ENCODE peak calls at places on chromosomes 4 and X, in six cellular contexts. D, S, R, N, V and K are unnamed samples.

GRCh38 chrX:151488677-151489076 is 74.8 kb upstream of the PASD1 start:
- DNase-seq in S (no peak), R (no peak), N (no peak), D (no peak), V (no peak), K (peak; percentile 32)

GRCh38 chr4:119313237-119313636 is 8.7 kb downstream of the FABP2 start:
- DNase-seq in R (no peak), S (no peak), V (no peak), D (no peak), N (no peak), K (no peak)

GRCh38 chr4:106172846-106173245 is 143.2 kb downstream of the TBCK start:
- DNase-seq in D (no peak), R (no peak), V (no peak), N (no peak), S (no peak), K (no peak)

GRCh38 chr4:81135501-81135900 is 79.5 kb downstream of the PRKG2 start:
- DNase-seq in S (no peak), R (no peak), N (no peak), V (peak; percentile 57), D (no peak), K (no peak)

GRCh38 chrX:9327747-9328145 is 137.1 kb upstream of the TBL1X start:
- DNase-seq in S (no peak), N (no peak), R (no peak), V (peak; percentile 90), D (no peak), K (no peak)

GRCh38 chr4:153217440-153217839 is 13.2 kb downstream of the TRIM2 start:
- DNase-seq in D (no peak), S (no peak), R (no peak), N (no peak), V (no peak), K (no peak)

GRCh38 chr4:170446782-170447181 is 357.0 kb upstream of the AADAT start:
- DNase-seq in R (no peak), S (no peak), N (no peak), V (no peak), D (no peak), K (no peak)

GRCh38 chr4:75432683-75433082 is 81.5 kb downstream of the RCHY1 start:
- DNase-seq in D (no peak), R (no peak), S (no peak), V (peak; percentile 7), N (no peak), K (peak; percentile 44)

GRCh38 chr4:19945501-19945900 is 306.2 kb upstream of the SLIT2 start:
- DNase-seq in S (no peak), R (no peak), D (no peak), V (peak; percentile 10), N (no peak), K (no peak)

GRCh38 chrX:52934704-52935468 is 23.4 kb downstream of the FAM156A start:
- DNase-seq in D (peak; percentile 89), N (peak; percentile 99), S (peak; percentile 91), V (peak; percentile 96), R (peak; percentile 97), K (peak; percentile 93)
- TF ChIP-seq POLR2A in D (peak; percentile 71), N (peak; percentile 72), S (peak; percentile 83), V (peak; percentile 69), R (peak; percentile 82), K (peak; percentile 72)

DNA sequence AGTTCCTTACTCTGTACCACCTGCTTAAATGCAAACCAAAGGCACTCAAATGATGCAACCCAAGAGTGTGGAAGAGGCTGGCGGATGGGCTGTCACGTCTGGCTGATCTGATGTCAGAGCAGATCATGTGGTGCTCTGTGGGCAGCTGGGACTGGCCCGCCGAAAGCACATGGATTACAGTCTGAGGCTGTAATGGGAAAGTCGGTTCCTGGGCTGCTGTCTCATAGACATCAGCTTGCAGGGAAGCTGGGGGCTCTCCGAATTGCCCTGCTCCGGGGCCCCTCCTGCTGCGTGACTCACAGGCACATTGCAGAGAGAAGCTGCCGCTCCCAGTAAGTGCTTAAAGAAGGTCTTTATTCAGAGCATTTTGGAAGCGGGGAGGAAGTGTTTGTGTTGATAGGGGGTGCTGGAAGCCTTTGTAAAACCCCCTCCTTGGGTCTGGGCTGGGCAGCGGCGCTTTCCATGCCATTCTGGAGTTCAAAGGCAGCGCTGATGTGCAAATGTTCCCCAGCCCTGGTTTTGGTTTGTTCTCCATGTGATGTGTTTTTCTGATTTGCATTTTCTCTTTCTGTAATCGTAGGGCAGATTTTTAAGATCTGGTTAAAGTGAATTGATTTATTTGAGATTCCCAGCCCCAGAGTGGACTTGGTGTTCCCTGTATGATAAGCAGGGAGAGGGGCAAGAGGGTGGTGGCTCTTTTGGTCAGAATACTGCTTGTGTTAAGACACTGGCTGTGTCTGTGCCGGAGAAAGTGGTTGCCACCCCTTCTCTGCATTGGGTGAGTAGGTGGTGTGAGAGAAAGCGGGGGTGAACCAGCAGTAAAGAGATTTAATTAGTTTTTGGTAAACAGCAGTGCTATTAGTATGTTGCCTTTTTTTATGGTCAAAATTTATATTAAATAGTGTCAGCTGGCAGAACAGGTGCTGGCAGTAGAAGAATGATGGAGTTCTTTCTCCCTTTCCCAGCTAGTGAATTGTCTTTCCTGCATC is 181.3 kb downstream of the LARP7 start:
- DNase-seq in N (peak; percentile 89), S (no peak), R (peak; percentile 72), V (peak; percentile 81), D (peak; percentile 71), K (no peak)
- TF ChIP-seq POLR2A in N (peak; percentile 26), S (no peak), R (peak; percentile 15), V (no peak), D (no peak), K (no peak)

GRCh38 chr4:3765271-3766206 is 646 bp upstream of the ADRA2C start:
- DNase-seq in N (no peak), R (peak; percentile 67), V (peak; percentile 42), S (peak; percentile 59), D (peak; percentile 38), K (peak; percentile 55)
- TF ChIP-seq POLR2A in N (no peak), R (peak; percentile 35), V (no peak), S (no peak), D (peak; percentile 41), K (no peak)

GRCh38 chr4:10029403-10029802 is 8.1 kb upstream of the SLC2A9 start:
- DNase-seq in D (no peak), V (no peak), R (no peak), N (no peak), S (no peak), K (no peak)
- TF ChIP-seq POLR2A in D (no peak), V (no peak), R (no peak), N (no peak), S (no peak), K (no peak)

GRCh38 chr4:18167831-18168230 is 146.3 kb upstream of the LCORL start:
- DNase-seq in D (no peak), R (no peak), S (no peak), V (no peak), N (no peak), K (no peak)
- TF ChIP-seq POLR2A in D (no peak), R (no peak), S (no peak), V (no peak), N (no peak), K (no peak)

DNA sequence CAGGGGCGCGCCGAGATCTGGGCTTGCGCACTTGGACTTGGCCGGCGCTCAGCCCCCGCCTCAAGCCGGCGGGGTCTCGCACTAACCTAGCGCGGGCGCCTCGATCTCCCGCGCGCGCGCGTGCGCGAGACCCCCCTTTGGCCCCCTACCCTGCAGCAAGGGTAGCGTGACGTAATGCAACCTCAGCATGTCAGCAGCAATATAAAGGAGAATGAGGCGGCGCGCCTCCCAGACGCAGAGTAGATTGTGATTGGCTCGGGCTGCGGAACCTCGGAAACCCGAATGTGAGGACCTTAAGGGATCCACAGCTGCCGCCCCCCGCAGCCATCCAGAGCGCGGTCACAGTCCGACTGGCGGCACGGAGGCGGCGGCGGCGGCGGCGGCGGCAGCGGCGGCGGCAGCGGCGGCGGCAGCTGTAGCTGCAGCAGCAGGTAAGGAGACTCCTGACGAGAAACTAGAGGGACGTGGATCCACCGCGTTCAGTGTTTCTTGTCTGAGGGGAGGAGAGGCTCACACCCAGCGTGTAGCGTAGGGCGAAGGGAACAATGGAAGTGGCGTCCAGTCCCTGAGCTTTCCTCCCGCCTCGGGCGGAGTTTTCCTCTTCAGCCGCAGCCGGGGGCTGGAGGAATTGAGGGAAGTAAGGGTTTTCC is at the start of the genes SATL1 and ZNF711:
- DNase-seq in N (no peak), V (peak; percentile 51), D (no peak), S (peak; percentile 34), R (peak; percentile 40), K (peak; percentile 65)
- TF ChIP-seq POLR2A in N (no peak), V (no peak), D (no peak), S (no peak), R (peak; percentile 24), K (no peak)

DNA sequence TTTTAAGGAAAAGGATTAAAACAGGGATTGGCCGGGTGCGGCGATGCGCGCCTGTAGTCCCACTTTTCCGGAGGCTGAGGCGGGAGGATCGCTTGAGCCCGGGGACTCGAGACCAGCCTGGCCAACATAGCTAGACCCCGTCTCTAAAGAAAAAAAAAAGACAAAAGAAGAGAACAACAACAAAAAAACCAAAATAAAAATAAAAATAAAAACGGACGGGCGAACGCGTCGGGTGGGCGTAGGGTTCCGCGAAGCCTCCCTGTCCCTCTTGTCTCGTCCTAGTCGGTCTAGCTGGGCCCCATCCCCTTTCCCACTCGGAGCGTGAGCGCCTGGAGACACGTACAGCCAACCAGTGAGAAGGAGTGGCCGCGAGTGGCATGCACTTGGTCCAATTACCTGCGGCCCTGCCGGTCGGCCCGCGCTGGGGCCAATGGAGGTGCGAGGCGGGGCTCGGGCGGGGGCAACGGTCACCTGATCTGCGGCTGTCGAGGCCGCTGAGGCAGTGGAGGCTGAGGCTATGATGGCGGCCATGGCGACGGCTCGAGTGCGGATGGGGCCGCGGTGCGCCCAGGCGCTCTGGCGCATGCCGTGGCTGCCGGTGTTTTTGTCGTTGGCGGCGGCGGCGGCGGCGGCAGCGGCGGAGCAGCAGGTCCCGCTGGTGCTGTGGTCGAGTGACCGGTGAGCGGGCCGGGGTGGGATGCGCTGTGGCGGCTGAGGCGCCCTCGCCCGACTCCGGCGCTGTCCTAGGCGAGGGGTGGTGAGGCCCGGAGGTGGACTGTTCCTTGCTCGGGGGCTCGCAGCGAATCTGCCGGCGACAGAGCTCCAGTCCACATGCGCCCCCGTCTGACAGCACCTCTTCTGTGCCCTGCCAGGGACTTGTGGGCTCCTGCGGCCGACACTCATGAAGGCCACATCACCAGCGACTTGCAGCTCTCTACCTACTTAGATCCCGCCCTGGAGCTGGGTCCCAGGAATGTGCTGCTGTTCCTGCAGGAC is at the start of gene ATP6AP1:
- DNase-seq in N (peak; percentile 97), V (peak; percentile 92), R (peak; percentile 93), S (peak; percentile 92), D (peak; percentile 93), K (peak; percentile 94)
- TF ChIP-seq POLR2A in N (no peak), V (no peak), R (peak; percentile 77), S (peak; percentile 41), D (peak; percentile 61), K (peak; percentile 72)